ENCODE peak calls at places on chromosomes 4 and X, in six cellular contexts. One of them, this sample, is unnamed.

GRCh38 chr4:88015659-88016295 is 8.3 kb downstream of the PKD2 start:
- DNase-seq in H9: no peak
- DNase-seq in A549: no peak
- DNase-seq in astrocyte: no peak
- DNase-seq in PC-9: no peak
- DNase-seq in fibroblast of lung: no peak
- DNase-seq in this sample: no peak

GRCh38 chr4:138310991-138311390 is 68.8 kb upstream of the SLC7A11 start:
- DNase-seq in H9: no peak
- DNase-seq in A549: no peak
- DNase-seq in astrocyte: peak; percentile 85
- DNase-seq in PC-9: no peak
- DNase-seq in fibroblast of lung: peak; percentile 29
- DNase-seq in this sample: peak; percentile 42

GRCh38 chr4:102732678-102733445 is 27.9 kb downstream of the MANBA start:
- DNase-seq in H9: no peak
- DNase-seq in A549: no peak
- DNase-seq in astrocyte: no peak
- DNase-seq in PC-9: no peak
- DNase-seq in fibroblast of lung: no peak
- DNase-seq in this sample: no peak

GRCh38 chr4:169620846-169621228 is 459 bp downstream of the CLCN3 start:
- DNase-seq in H9: no peak
- DNase-seq in A549: peak; percentile 2
- DNase-seq in astrocyte: no peak
- DNase-seq in PC-9: no peak
- DNase-seq in fibroblast of lung: no peak
- DNase-seq in this sample: no peak

GRCh38 chr4:34108456-34108855 is 2135.9 kb downstream of the ARAP2 start:
- DNase-seq in H9: no peak
- DNase-seq in A549: no peak
- DNase-seq in astrocyte: peak; percentile 41
- DNase-seq in PC-9: no peak
- DNase-seq in fibroblast of lung: peak; percentile 23
- DNase-seq in this sample: no peak

GRCh38 chr4:92106816-92107215 is 196.9 kb upstream of the GRID2 start:
- DNase-seq in H9: no peak
- DNase-seq in A549: no peak
- DNase-seq in astrocyte: no peak
- DNase-seq in PC-9: no peak
- DNase-seq in fibroblast of lung: no peak
- DNase-seq in this sample: no peak

GRCh38 chrX:145853181-145853580 is 35.6 kb downstream of the SLITRK2 start:
- DNase-seq in H9: no peak
- DNase-seq in A549: no peak
- DNase-seq in astrocyte: no peak
- DNase-seq in PC-9: no peak
- DNase-seq in fibroblast of lung: no peak
- DNase-seq in this sample: no peak

GRCh38 chrX:68511255-68511654 is 12.4 kb downstream of the YIPF6 start:
- DNase-seq in H9: no peak
- DNase-seq in A549: peak; percentile 7
- DNase-seq in astrocyte: no peak
- DNase-seq in PC-9: no peak
- DNase-seq in fibroblast of lung: peak; percentile 49
- DNase-seq in this sample: no peak

GRCh38 chrX:68652327-68652930 is 5.0 kb downstream of the STARD8 start:
- DNase-seq in H9: no peak
- DNase-seq in A549: peak; percentile 11
- DNase-seq in astrocyte: peak; percentile 13
- DNase-seq in PC-9: no peak
- DNase-seq in fibroblast of lung: peak; percentile 25
- DNase-seq in this sample: no peak

GRCh38 chrX:74505437-74505836 is 84.1 kb downstream of the SLC16A2 start:
- DNase-seq in H9: no peak
- DNase-seq in A549: no peak
- DNase-seq in astrocyte: no peak
- DNase-seq in PC-9: no peak
- DNase-seq in fibroblast of lung: no peak
- DNase-seq in this sample: no peak

GRCh38 chr4:76546282-76547166 is 111.5 kb downstream of the SHROOM3 start:
- DNase-seq in H9: no peak
- DNase-seq in A549: no peak
- DNase-seq in astrocyte: peak; percentile 93
- DNase-seq in PC-9: peak; percentile 87
- DNase-seq in fibroblast of lung: peak; percentile 70
- DNase-seq in this sample: peak; percentile 66

GRCh38 chr4:139554726-139555072 is 1.3 kb downstream of the SETD7 start:
- DNase-seq in H9: no peak
- DNase-seq in A549: no peak
- DNase-seq in astrocyte: no peak
- DNase-seq in PC-9: no peak
- DNase-seq in fibroblast of lung: no peak
- DNase-seq in this sample: no peak

GRCh38 chr4:139553751-139554670 is 2.0 kb downstream of the SETD7 start:
- DNase-seq in H9: no peak
- DNase-seq in A549: no peak
- DNase-seq in astrocyte: no peak
- DNase-seq in PC-9: no peak
- DNase-seq in fibroblast of lung: no peak
- DNase-seq in this sample: no peak

GRCh38 chr4:139555705-139556070 is 331 bp downstream of the SETD7 start:
- DNase-seq in H9: no peak
- DNase-seq in A549: no peak
- DNase-seq in astrocyte: no peak
- DNase-seq in PC-9: no peak
- DNase-seq in fibroblast of lung: peak; percentile 45
- DNase-seq in this sample: no peak

GRCh38 chr4:139556071-139556734 is at the start of gene SETD7:
- DNase-seq in H9: peak; percentile 88
- DNase-seq in A549: peak; percentile 38
- DNase-seq in astrocyte: peak; percentile 73
- DNase-seq in PC-9: peak; percentile 43
- DNase-seq in fibroblast of lung: peak; percentile 79
- DNase-seq in this sample: peak; percentile 66

GRCh38 chr4:139555073-139555704 is 830 bp downstream of the SETD7 start:
- DNase-seq in H9: peak; percentile 69
- DNase-seq in A549: peak; percentile 53
- DNase-seq in astrocyte: peak; percentile 86
- DNase-seq in PC-9: peak; percentile 62
- DNase-seq in fibroblast of lung: peak; percentile 90
- DNase-seq in this sample: peak; percentile 81
- H3K4me1 ChIP-seq in H9: peaks cover under 1% of the 10 kb centered on the region
- H3K4me1 ChIP-seq in A549: peaks cover 58% of the 10 kb centered on the region
- H3K4me1 ChIP-seq in astrocyte: peaks cover 40% of the 10 kb centered on the region
- H3K4me1 ChIP-seq in PC-9: peaks cover 27% of the 10 kb centered on the region
- H3K4me1 ChIP-seq in fibroblast of lung: peaks cover 4% of the 10 kb centered on the region
- H3K4me1 ChIP-seq in this sample: peaks cover 10% of the 10 kb centered on the region

GRCh38 chr4:84971319-84971932 is 4.9 kb upstream of the WDFY3 start:
- DNase-seq in H9: no peak
- DNase-seq in A549: peak; percentile 16
- DNase-seq in astrocyte: peak; percentile 36
- DNase-seq in PC-9: peak; percentile 55
- DNase-seq in fibroblast of lung: peak; percentile 81
- DNase-seq in this sample: peak; percentile 38

DNA sequence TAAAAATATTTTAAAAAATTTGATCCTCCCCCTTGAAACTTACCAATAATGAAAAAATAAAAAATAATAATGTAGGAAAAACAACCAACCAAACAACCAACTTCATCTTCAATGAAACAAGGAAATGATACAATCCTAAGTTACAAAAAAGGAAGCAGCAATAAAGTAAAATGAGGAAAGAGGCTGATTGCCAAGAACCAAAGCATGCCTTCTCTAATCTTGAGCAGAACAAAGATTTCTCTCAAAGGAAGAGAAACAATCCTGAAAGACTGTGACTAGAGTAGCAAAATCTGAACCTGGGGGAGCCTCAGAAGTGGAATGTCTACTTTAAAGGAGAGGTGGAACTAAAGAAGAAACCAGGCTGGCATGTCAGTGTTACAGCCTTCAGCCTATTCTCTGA is 10.9 kb upstream of the WDFY3 start:
- DNase-seq in H9: no peak
- DNase-seq in A549: no peak
- DNase-seq in astrocyte: no peak
- DNase-seq in PC-9: no peak
- DNase-seq in fibroblast of lung: no peak
- DNase-seq in this sample: no peak
- H3K27ac ChIP-seq in H9: no peak overlapping the region
- H3K27ac ChIP-seq in A549: no peak overlapping the region
- H3K27ac ChIP-seq in astrocyte: no peak overlapping the region
- H3K27ac ChIP-seq in PC-9: no peak overlapping the region
- H3K27ac ChIP-seq in fibroblast of lung: no peak overlapping the region
- H3K27ac ChIP-seq in this sample: no peak overlapping the region

GRCh38 chr4:171035909-171036308 is 777.3 kb upstream of the GALNTL6 start:
- DNase-seq in H9: no peak
- DNase-seq in A549: no peak
- DNase-seq in astrocyte: no peak
- DNase-seq in PC-9: no peak
- DNase-seq in fibroblast of lung: no peak
- DNase-seq in this sample: no peak

GRCh38 chr4:171025776-171026175 is 787.4 kb upstream of the GALNTL6 start:
- DNase-seq in H9: no peak
- DNase-seq in A549: no peak
- DNase-seq in astrocyte: no peak
- DNase-seq in PC-9: no peak
- DNase-seq in fibroblast of lung: no peak
- DNase-seq in this sample: no peak

GRCh38 chr4:171031338-171031737 is 781.9 kb upstream of the GALNTL6 start:
- DNase-seq in H9: no peak
- DNase-seq in A549: no peak
- DNase-seq in astrocyte: no peak
- DNase-seq in PC-9: no peak
- DNase-seq in fibroblast of lung: no peak
- DNase-seq in this sample: no peak
- TF ChIP-seq CTCF in H9: no peak
- TF ChIP-seq CTCF in A549: no peak
- TF ChIP-seq CTCF in astrocyte: no peak
- TF ChIP-seq CTCF in PC-9: no peak
- TF ChIP-seq CTCF in fibroblast of lung: no peak
- TF ChIP-seq CTCF in this sample: no peak

DNA sequence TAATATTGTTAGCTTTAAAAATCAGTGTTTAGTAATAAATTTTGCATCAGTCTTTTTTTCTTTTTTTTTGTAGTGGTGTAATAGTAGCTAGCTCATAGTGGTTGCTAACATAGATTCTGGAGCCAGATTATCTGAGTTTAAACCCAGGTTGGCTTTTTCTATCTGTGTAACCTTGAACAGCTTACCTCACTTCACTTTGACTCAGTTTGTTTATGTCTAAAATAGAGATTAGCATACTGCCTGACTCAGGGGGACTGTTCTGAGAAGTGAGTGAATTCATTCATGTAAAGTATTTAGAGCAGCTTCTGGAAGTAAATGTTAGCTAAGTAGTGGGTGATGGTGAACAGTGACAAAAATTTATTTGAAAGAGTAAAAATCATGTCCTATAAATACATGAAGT is 32.9 kb downstream of the CPEB2 start:
- DNase-seq in H9: no peak
- DNase-seq in A549: no peak
- DNase-seq in astrocyte: peak; percentile 68
- DNase-seq in PC-9: no peak
- DNase-seq in fibroblast of lung: no peak
- DNase-seq in this sample: no peak
- H3K4me1 ChIP-seq in H9: no peaks in the 10 kb centered on the region
- H3K4me1 ChIP-seq in A549: peaks cover 50% of the 10 kb centered on the region
- H3K4me1 ChIP-seq in astrocyte: peaks cover 12% of the 10 kb centered on the region
- H3K4me1 ChIP-seq in PC-9: no peaks in the 10 kb centered on the region
- H3K4me1 ChIP-seq in fibroblast of lung: peaks cover 7% of the 10 kb centered on the region
- H3K4me1 ChIP-seq in this sample: peaks cover 31% of the 10 kb centered on the region

GRCh38 chr4:73814679-73815078 is 21.8 kb upstream of the CXCL6 start:
- DNase-seq in H9: no peak
- DNase-seq in A549: no peak
- DNase-seq in astrocyte: no peak
- DNase-seq in PC-9: peak; percentile 35
- DNase-seq in fibroblast of lung: no peak
- DNase-seq in this sample: peak; percentile 84
- H3K27ac ChIP-seq in H9: no peak overlapping the region
- H3K27ac ChIP-seq in A549: no peak overlapping the region
- H3K27ac ChIP-seq in astrocyte: no peak overlapping the region
- H3K27ac ChIP-seq in PC-9: no peak overlapping the region
- H3K27ac ChIP-seq in fibroblast of lung: no peak overlapping the region
- H3K27ac ChIP-seq in this sample: peak overlapping the region; percentile 87

DNA sequence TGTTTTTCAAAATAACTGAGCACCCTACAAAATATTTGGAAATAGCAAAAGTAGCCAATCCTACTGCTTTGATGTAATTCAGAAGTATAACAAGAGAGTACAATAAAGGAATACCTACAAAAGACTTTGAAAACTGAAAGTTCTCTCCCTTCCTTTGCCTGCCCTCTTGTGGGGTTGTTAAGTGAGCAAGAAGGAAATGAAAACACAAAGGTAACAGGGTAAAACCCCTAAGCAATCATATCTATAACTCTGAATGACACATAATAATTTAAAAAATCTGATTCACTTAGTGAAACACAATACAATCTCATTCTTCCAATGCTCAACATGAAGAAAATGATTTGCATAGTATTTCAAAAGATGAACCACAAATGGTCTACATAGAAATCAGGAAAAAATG is 98.2 kb downstream of the FRYL start:
- DNase-seq in H9: no peak
- DNase-seq in A549: no peak
- DNase-seq in astrocyte: peak; percentile 12
- DNase-seq in PC-9: peak; percentile 47
- DNase-seq in fibroblast of lung: peak; percentile 57
- DNase-seq in this sample: peak; percentile 40
- TF ChIP-seq CTCF in H9: peak; percentile 43
- TF ChIP-seq CTCF in A549: peak; percentile 21
- TF ChIP-seq CTCF in astrocyte: peak; percentile 36
- TF ChIP-seq CTCF in PC-9: peak; percentile 53
- TF ChIP-seq CTCF in fibroblast of lung: peak; percentile 49
- TF ChIP-seq CTCF in this sample: peak; percentile 84

This sample was measured in foreskin keratinocyte.